ENCODE peak calls at places on chromosomes 3 and 15, in six cellular contexts. X is lower lobe of right lung, W is tibial artery, B is Peyer's patch, L is neuronal stem cell, F is AG10803. H is an unnamed sample.

GRCh38 chr15:66563566-66564110 is 2.2 kb downstream of the LCTL start:
- DNase-seq in L (no peak), F (no peak), X (no peak), B (no peak), W (no peak), H (no peak)

GRCh38 chr3:25618043-25618442 is 46.7 kb downstream of the TOP2B start:
- DNase-seq in B (no peak), L (no peak), X (no peak), F (no peak), W (no peak), H (no peak)

GRCh38 chr3:138234401-138235179 is 47.5 kb downstream of the ARMC8 start:
- DNase-seq in F (peak), L (no peak), W (no peak), B (no peak), X (no peak), H (no peak)

GRCh38 chr3:143098032-143098764 is 21.4 kb upstream of the CHST2 start:
- DNase-seq in X (no peak), B (no peak), W (no peak), F (no peak), L (no peak), H (no peak)

GRCh38 chr15:73244333-73244732 is 124.4 kb downstream of the HCN4 start:
- DNase-seq in W (no peak), B (no peak), F (no peak), L (no peak), X (no peak), H (no peak)

GRCh38 chr3:11592460-11593298 is 51.0 kb downstream of the VGLL4 start:
- DNase-seq in X (no peak), W (peak), F (peak), L (no peak), B (no peak), H (no peak)

GRCh38 chr3:125231895-125232294 is 19.3 kb upstream of the SLC12A8 start:
- DNase-seq in L (no peak), B (no peak), X (no peak), W (no peak), F (peak), H (no peak)

GRCh38 chr15:74227968-74228722 is 8.0 kb upstream of the CCDC33 start:
- DNase-seq in W (no peak), X (no peak), B (no peak), L (no peak), F (no peak), H (peak)

GRCh38 chr3:149221783-149222517 is at the start of gene CP:
- DNase-seq in L (peak), F (peak), B (no peak), X (no peak), W (no peak), H (no peak)

GRCh38 chr3:191388823-191389222 is 58.5 kb upstream of the UTS2B start:
- DNase-seq in B (no peak), W (no peak), F (no peak), L (no peak), X (no peak), H (no peak)

GRCh38 chr3:36926292-36926897 is 18.5 kb downstream of the TRANK1 start:
- DNase-seq in W (no peak), B (no peak), F (no peak), L (no peak), X (no peak), H (no peak)
- H3K4me3 ChIP-seq in W (no peak), B (no peak), F (no peak), L (no peak), X (no peak), H (no peak)

GRCh38 chr3:136787226-136787793 is 31.6 kb upstream of the SLC35G2 start:
- DNase-seq in X (no peak), L (no peak), B (no peak), W (no peak), F (peak), H (peak)
- H3K4me3 ChIP-seq in X (no peak), L (no peak), B (no peak), W (peak), F (peak), H (peak)

DNA sequence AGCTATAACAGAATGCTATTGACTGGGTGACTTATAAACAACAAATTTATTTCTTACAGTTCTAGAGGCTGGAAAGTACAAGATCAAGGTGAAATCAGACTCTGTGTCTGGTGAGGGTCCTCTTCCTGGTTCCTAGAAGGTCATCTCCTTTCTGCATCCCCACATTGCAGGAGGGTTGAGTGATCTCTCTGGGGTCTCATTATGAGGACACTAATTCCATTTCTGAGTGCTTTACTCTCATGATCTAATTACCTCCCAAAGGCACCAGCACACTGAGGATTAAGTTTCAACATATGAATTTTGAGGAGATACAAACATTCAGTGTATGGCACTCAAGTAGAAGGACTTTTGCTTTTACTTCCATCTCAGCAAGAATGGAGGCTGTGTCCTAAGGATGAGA is 534.1 kb upstream of the KCNMB2 start:
- DNase-seq in F (no peak), L (no peak), B (no peak), X (no peak), W (no peak), H (no peak)
- H3K4me3 ChIP-seq in F (no peak), L (no peak), B (no peak), X (no peak), W (no peak), H (no peak)

DNA sequence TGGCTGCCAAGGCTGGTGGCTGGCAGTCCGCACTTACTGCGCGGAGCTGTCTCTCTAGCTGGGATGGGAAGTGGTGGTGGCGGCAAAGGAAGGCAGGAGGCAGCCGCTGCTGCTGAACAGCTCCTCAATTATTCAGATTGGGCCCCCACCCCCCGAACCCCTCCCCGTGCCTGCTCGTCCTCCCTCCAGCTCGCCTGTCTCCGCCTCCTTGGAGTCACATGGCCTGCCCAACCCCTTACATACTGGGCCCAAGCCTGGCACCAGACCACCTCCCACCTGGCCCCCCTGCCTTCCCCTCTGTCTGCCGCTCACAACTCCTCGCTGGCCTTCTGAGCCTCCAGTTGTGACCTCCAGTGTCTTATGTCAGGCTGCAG is at the start of gene SLC7A14:
- DNase-seq in L (no peak), W (no peak), F (no peak), X (no peak), B (no peak), H (no peak)
- H3K4me3 ChIP-seq in L (peak), W (no peak), F (peak), X (peak), B (peak), H (peak)

GRCh38 chr3:89165636-89166312 is 58.4 kb downstream of the EPHA3 start:
- DNase-seq in F (no peak), B (no peak), X (no peak), L (peak), W (no peak), H (no peak)
- H3K4me3 ChIP-seq in F (no peak), B (no peak), X (no peak), L (no peak), W (no peak), H (no peak)